ENCODE peak calls at places on chromosomes 5 and 9, in seven cellular contexts. V is SK-N-SH, I is cardiac fibroblast, Q is foreskin fibroblast, O is adrenal gland, C is heart left ventricle, E is nephron progenitor cell. T is an unnamed sample.

GRCh38 chr9:8437878-8438277 is 638.3 kb upstream of the DMAC1 start:
- DNase-seq in V (peak), I (peak), Q (peak), O (no peak), C (no peak), E (no peak), T (peak)

GRCh38 chr9:15142903-15143534 is 164.0 kb downstream of the TTC39B start:
- DNase-seq in V (peak), I (peak), Q (peak), O (no peak), C (no peak), E (peak), T (peak)

GRCh38 chr9:93159601-93160418 is 24.1 kb upstream of the WNK2 start:
- DNase-seq in V (peak), I (peak), Q (peak), O (peak), C (peak), E (peak), T (peak)

GRCh38 chr9:69034071-69034470 is 1.5 kb upstream of the FXN start:
- DNase-seq in V (no peak), I (no peak), Q (no peak), O (no peak), C (no peak), E (no peak), T (no peak)

GRCh38 chr9:109289931-109290330 is 30.9 kb downstream of the EPB41L4B start:
- DNase-seq in V (no peak), I (no peak), Q (no peak), O (no peak), C (no peak), E (no peak), T (no peak)

GRCh38 chr9:87748895-87749294 is 23.0 kb downstream of the CTSL start:
- DNase-seq in V (no peak), I (no peak), Q (no peak), O (no peak), C (no peak), E (no peak), T (no peak)

GRCh38 chr9:113600871-113601545 is 137.5 kb downstream of the RGS3 start:
- DNase-seq in V (no peak), I (no peak), Q (no peak), O (no peak), C (peak), E (no peak), T (no peak)

GRCh38 chr9:110464321-110464720 is 115.2 kb downstream of the SVEP1 start:
- DNase-seq in V (no peak), I (no peak), Q (no peak), O (no peak), C (no peak), E (no peak), T (no peak)

GRCh38 chr9:114830546-114830945 is 24.7 kb upstream of the TNFSF15 start:
- DNase-seq in V (peak), I (no peak), Q (no peak), O (no peak), C (no peak), E (no peak), T (no peak)

GRCh38 chr5:133827830-133828229 is 140.6 kb downstream of the C5orf15 start:
- DNase-seq in V (no peak), I (no peak), Q (no peak), O (no peak), C (no peak), E (no peak), T (no peak)

GRCh38 chr5:173420108-173420507 is 91.9 kb upstream of the STC2 start:
- DNase-seq in V (peak), I (no peak), Q (peak), O (no peak), C (no peak), E (no peak), T (no peak)
- TF ChIP-seq CTCF in V (no peak), I (no peak), Q (no peak), O (no peak), C (no peak), E (no peak), T (no peak)

DNA sequence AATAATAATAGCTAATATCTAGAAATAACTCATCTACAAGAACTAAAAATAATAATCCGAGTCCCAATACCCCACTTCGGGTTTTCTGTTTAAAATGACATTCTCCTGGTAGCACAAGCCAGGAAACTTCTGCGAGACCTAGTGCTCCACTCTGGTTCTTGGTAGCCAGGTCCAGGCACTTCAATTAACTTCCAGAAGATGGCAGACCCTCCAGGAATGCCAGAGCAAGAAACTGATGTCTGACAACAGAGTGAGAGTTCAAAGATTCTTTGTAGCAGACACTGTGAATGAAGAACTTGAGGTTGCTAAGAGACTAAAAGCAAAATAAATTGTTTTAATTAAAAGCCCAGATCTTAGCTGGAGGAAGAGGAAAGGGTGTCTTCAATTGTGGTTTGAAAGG is 1963.3 kb upstream of the CDH9 start:
- DNase-seq in V (no peak), I (no peak), Q (no peak), O (no peak), C (no peak), E (peak), T (no peak)
- TF ChIP-seq CTCF in V (no peak), I (no peak), Q (no peak), O (no peak), C (no peak), E (peak), T (no peak)

GRCh38 chr5:59584858-59585846 is 308.4 kb downstream of the PDE4D start:
- DNase-seq in V (no peak), I (no peak), Q (no peak), O (no peak), C (no peak), E (no peak), T (no peak)

GRCh38 chr5:59588922-59589321 is 304.6 kb downstream of the PDE4D start:
- DNase-seq in V (no peak), I (peak), Q (peak), O (no peak), C (no peak), E (no peak), T (peak)

GRCh38 chr5:59591162-59591561 is 302.4 kb downstream of the PDE4D start:
- DNase-seq in V (no peak), I (no peak), Q (no peak), O (no peak), C (no peak), E (no peak), T (no peak)

GRCh38 chr5:59586811-59587340 is 306.6 kb downstream of the PDE4D start:
- DNase-seq in V (no peak), I (no peak), Q (peak), O (no peak), C (no peak), E (no peak), T (no peak)

GRCh38 chr5:59587489-59588337 is 305.8 kb downstream of the PDE4D start:
- DNase-seq in V (peak), I (peak), Q (peak), O (peak), C (peak), E (peak), T (peak)
- TF ChIP-seq CTCF in V (peak), I (peak), Q (peak), O (no peak), C (no peak), E (peak), T (peak)

GRCh38 chr5:169165052-169165451 is 135.9 kb downstream of the SLIT3 start:
- DNase-seq in V (no peak), I (no peak), Q (no peak), O (no peak), C (no peak), E (no peak), T (no peak)

GRCh38 chr5:169161022-169161680 is 139.8 kb downstream of the SLIT3 start:
- DNase-seq in V (peak), I (peak), Q (peak), O (peak), C (peak), E (peak), T (peak)

GRCh38 chr5:169168288-169168687 is 132.7 kb downstream of the SLIT3 start:
- DNase-seq in V (no peak), I (no peak), Q (no peak), O (no peak), C (no peak), E (no peak), T (no peak)

GRCh38 chr5:169162407-169162806 is 138.5 kb downstream of the SLIT3 start:
- DNase-seq in V (peak), I (peak), Q (peak), O (no peak), C (no peak), E (no peak), T (no peak)

DNA sequence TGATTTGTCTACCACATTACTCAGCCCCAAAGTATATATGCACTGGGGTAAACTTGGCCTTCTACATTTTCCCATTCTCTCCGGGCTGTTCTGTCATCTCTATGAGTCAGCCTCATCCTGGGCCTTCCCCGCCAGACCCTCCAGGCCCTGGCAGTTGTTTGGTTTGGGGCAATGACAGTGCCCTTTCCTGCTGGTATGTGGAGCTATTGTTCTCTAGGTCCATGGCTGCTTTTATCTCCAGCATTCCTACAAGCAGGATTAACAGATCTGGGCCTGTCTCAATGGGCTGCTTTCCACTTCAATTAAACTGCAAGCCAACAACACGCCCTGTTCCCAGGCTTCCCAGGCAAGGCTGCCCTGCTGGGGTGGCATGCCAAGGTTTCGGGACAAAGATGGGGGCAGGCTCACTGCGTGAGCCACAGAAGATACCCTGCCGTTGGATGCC is 136.4 kb downstream of the SLIT3 start:
- DNase-seq in V (no peak), I (peak), Q (peak), O (no peak), C (peak), E (no peak), T (no peak)
- TF ChIP-seq CTCF in V (peak), I (no peak), Q (no peak), O (no peak), C (no peak), E (no peak), T (no peak)

DNA sequence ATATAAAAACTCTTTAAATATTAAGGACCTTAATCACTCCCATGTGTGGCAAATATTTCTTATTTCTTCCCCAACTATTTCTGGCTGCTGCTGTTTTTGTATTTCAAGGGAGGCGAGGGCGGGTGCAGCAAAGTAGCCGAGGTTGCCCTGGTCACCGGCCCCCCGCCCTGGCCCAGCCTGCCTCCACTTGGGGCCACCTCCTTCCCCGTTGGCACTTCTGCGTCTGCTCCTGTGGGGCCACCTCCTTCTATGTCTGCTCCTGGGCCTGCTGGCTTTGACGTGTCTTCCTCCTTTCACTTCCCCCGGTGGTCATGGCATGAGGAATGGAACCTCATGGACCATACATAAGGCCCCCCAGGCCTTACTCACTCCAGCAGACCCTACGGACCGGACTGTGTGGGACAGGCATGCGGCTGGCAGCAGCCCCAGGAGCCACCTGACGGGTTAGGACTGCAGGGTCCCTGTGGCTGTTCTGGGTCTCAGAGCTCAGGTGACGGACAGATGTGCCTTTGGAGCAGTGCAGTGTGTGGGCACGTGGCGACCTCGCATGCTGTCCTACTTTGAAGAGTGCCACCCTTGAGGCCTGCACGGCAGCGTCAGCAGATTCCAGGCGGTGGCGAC is 5.8 kb upstream of the ENTPD8 start:
- DNase-seq in V (no peak), I (no peak), Q (peak), O (no peak), C (peak), E (peak), T (no peak)
- TF ChIP-seq CTCF in V (no peak), I (no peak), Q (no peak), O (no peak), C (no peak), E (no peak), T (no peak)